ENCODE peak calls at places on chromosomes 16 and 17, in six cellular contexts. F is activated naive CD8-positive, alpha-beta T cell treated with anti-CD3 and anti-CD28 coated beads, Interleukin-2, amount 50 U/mL, for 16 hours; R is MCF 10A; V is LoVo; S is DMS79 treated with DMSO at 0.1 percent for 48 hours; I is EL. P is an unnamed sample.
A peak's percentile ranks its signal among the peaks of the same experiment; 100 is the strongest.

GRCh38 chr17:80983545-80983944 is 8.1 kb upstream of the CHMP6 start:
- DNase-seq in F (no peak), V (no peak), R (no peak), I (no peak), S (no peak), P (no peak)

GRCh38 chr17:59859444-59860025 is 33.2 kb downstream of the TUBD1 start:
- DNase-seq in F (no peak), R (peak; percentile 44), I (peak; percentile 57), V (peak; percentile 68), S (no peak), P (no peak)

GRCh38 chr17:17494499-17495447 is 1.4 kb downstream of the RASD1 start:
- DNase-seq in I (peak; percentile 59), V (no peak), F (no peak), S (peak; percentile 5), R (no peak), P (no peak)

GRCh38 chr17:63425478-63425877 is 20.6 kb downstream of the CYB561 start:
- DNase-seq in S (peak; percentile 35), V (peak; percentile 75), F (peak; percentile 38), R (peak; percentile 79), I (peak; percentile 81), P (peak; percentile 39)

GRCh38 chr16:22970191-22970845 is 156.4 kb downstream of the HS3ST2 start:
- DNase-seq in R (no peak), F (no peak), I (no peak), V (no peak), S (no peak), P (no peak)

GRCh38 chr17:42673885-42674754 is 2.7 kb downstream of the PLEKHH3 start:
- DNase-seq in V (no peak), I (peak; percentile 73), F (no peak), S (peak; percentile 49), R (peak; percentile 68), P (no peak)

GRCh38 chr17:9324864-9325263 is 250.8 kb downstream of the STX8 start:
- DNase-seq in F (no peak), I (no peak), R (peak; percentile 33), V (no peak), S (no peak), P (no peak)

GRCh38 chr16:919658-920631 is 50.8 kb downstream of the LMF1 start:
- DNase-seq in R (no peak), I (peak; percentile 43), V (no peak), S (no peak), F (no peak), P (no peak)

GRCh38 chr17:28405632-28406477 is at the start of gene SLC46A1:
- DNase-seq in V (peak; percentile 59), F (peak; percentile 53), S (peak; percentile 86), I (peak; percentile 50), R (peak; percentile 44), P (peak; percentile 16)

GRCh38 chr16:27083861-27084261 is 17.1 kb downstream of the C16orf82 start:
- DNase-seq in V (no peak), I (no peak), R (no peak), S (no peak), F (no peak), P (no peak)

GRCh38 chr17:56284501-56284900 is 131.2 kb downstream of the ANKFN1 start:
- DNase-seq in F (no peak), I (no peak), V (no peak), R (peak; percentile 30), S (no peak), P (no peak)

GRCh38 chr17:29572691-29573557 is 4.4 kb downstream of the TP53I13 start:
- DNase-seq in F (no peak), R (no peak), I (peak; percentile 42), V (no peak), S (no peak), P (no peak)

GRCh38 chr16:74909665-74910064 is 75.3 kb downstream of the WDR59 start:
- DNase-seq in V (no peak), F (no peak), R (no peak), I (no peak), S (no peak), P (no peak)

GRCh38 chr16:71526111-71526998 is at the start of gene CHST4:
- DNase-seq in F (no peak), S (peak; percentile 61), I (peak; percentile 81), R (peak; percentile 70), V (no peak), P (no peak)

GRCh38 chr16:55892821-55893220 is 17.6 kb upstream of the CES5A start:
- DNase-seq in V (no peak), I (no peak), R (no peak), F (no peak), S (no peak), P (no peak)

P was measured in stimulated activated CD8-positive, alpha-beta memory T cell treated with anti-CD3 and anti-CD28 coated beads, Interleukin-7, amount 100 ng/mL, for 4 hours.